ENCODE peak calls at places on chromosomes 7 and 10, in five cellular contexts. R is sigmoid colon; N is lower leg skin; K is activated T-cell treated with anti-CD3 and anti-CD28 coated beads, Interleukin-2, amount 50 U/mL, for 48 hours; Y is posterior vena cava. O is an unnamed sample.

GRCh38 chr7:51244890-51245289 is 71.7 kb downstream of the COBL start:
- DNase-seq in R (no peak), N (no peak), K (no peak), Y (no peak), O (peak)

GRCh38 chr10:36602374-36602773 is 523.0 kb upstream of the ANKRD30A start:
- DNase-seq in R (no peak), N (no peak), K (no peak), Y (no peak), O (no peak)

GRCh38 chr10:45238896-45239295 is 76.5 kb downstream of the OR13A1 start:
- DNase-seq in R (no peak), N (no peak), K (no peak), Y (no peak), O (no peak)

GRCh38 chr10:6269953-6270867 is 67.5 kb downstream of the PFKFB3 start:
- DNase-seq in R (no peak), N (no peak), K (peak), Y (no peak), O (no peak)

GRCh38 chr7:151245360-151246160 is 2.9 kb downstream of the SMARCD3 start:
- DNase-seq in R (no peak), N (no peak), K (peak), Y (peak), O (no peak)

GRCh38 chr10:130921461-130921860 is 390.1 kb downstream of the TCERG1L start:
- DNase-seq in R (no peak), N (no peak), K (no peak), Y (no peak), O (no peak)

GRCh38 chr7:151304856-151305255 is 36.8 kb upstream of the NUB1 start:
- DNase-seq in R (no peak), N (no peak), K (no peak), Y (peak), O (no peak)

GRCh38 chr10:103040424-103040823 is 122.3 kb downstream of the CNNM2 start:
- DNase-seq in R (no peak), N (no peak), K (no peak), Y (no peak), O (no peak)

GRCh38 chr7:36661135-36661840 is 63.0 kb downstream of the AOAH start:
- DNase-seq in R (no peak), N (no peak), K (no peak), Y (no peak), O (no peak)

O was measured in mesenteric fat pad.